ENCODE peak calls at places on chromosomes 6 and 20, in five cellular contexts. Q is AG08395; H is stimulated activated CD8-positive, alpha-beta memory T cell treated with anti-CD3 and anti-CD28 coated beads, Interleukin-15, amount 100 ng/mL, for 4 hours; J is tibial nerve; Y is right lobe of liver. R is an unnamed sample.

GRCh38 chr6:54801244-54801643 is 45.3 kb upstream of the FAM83B start:
- DNase-seq in Q (no peak), Y (no peak), J (no peak), H (no peak), R (no peak)

GRCh38 chr20:11249239-11249638 is 575.4 kb upstream of the JAG1 start:
- DNase-seq in H (no peak), Q (no peak), J (no peak), Y (no peak), R (no peak)

GRCh38 chr20:19975436-19975799 is 41.7 kb upstream of the NAA20 start:
- DNase-seq in H (no peak), J (no peak), Y (no peak), Q (peak), R (no peak)

GRCh38 chr6:44057238-44057930 is 69.9 kb downstream of the MRPL14 start:
- DNase-seq in Q (no peak), H (no peak), J (no peak), Y (no peak), R (no peak)

GRCh38 chr20:33291830-33292355 is 8.9 kb downstream of the BPIFB1 start:
- DNase-seq in Y (no peak), Q (peak), H (peak), J (no peak), R (peak)

GRCh38 chr6:27684264-27685211 is 211.6 kb upstream of the ZNF184 start:
- DNase-seq in J (no peak), H (no peak), Q (peak), Y (no peak), R (peak)

GRCh38 chr20:53839423-53840176 is 230.8 kb downstream of the BCAS1 start:
- DNase-seq in J (no peak), H (peak), Q (no peak), Y (peak), R (peak)

GRCh38 chr6:107304421-107305025 is 154.8 kb downstream of the PDSS2 start:
- DNase-seq in Y (no peak), J (no peak), H (no peak), Q (no peak), R (peak)

GRCh38 chr6:142015011-142015410 is 117.7 kb upstream of the GJE1 start:
- DNase-seq in J (no peak), H (no peak), Y (no peak), Q (no peak), R (no peak)

GRCh38 chr6:37474316-37474715 is 25.4 kb downstream of the CCDC167 start:
- DNase-seq in H (no peak), J (no peak), Q (no peak), Y (no peak), R (no peak)

GRCh38 chr20:59802018-59802417 is 131.4 kb downstream of the SYCP2 start:
- DNase-seq in Y (no peak), H (no peak), Q (no peak), J (no peak), R (no peak)

GRCh38 chr20:23585449-23585807 is 17.1 kb upstream of the CST9L start:
- DNase-seq in Q (no peak), J (no peak), Y (no peak), H (no peak), R (no peak)

GRCh38 chr6:45608252-45608911 is 230.6 kb upstream of the SUPT3H start:
- DNase-seq in H (no peak), Q (no peak), Y (no peak), J (no peak), R (no peak)

GRCh38 chr20:610130-611046 is at the start of gene TCF15:
- DNase-seq in Q (peak), J (no peak), Y (no peak), H (no peak), R (no peak)

GRCh38 chr6:157328108-157328692 is 4.9 kb upstream of the TMEM242 start:
- DNase-seq in Y (no peak), Q (no peak), J (no peak), H (no peak), R (no peak)

GRCh38 chr6:26401389-26401986 is 587 bp upstream of the BTN3A1 start:
- DNase-seq in H (no peak), Q (no peak), Y (no peak), J (no peak), R (no peak)

GRCh38 chr6:169783971-169784930 is 32.8 kb downstream of the ERMARD start:
- DNase-seq in Q (no peak), Y (no peak), H (no peak), J (no peak), R (no peak)

GRCh38 chr20:37349517-37350491 is 3.9 kb downstream of the SRC start:
- DNase-seq in J (no peak), H (no peak), Y (no peak), Q (no peak), R (no peak)

GRCh38 chr6:25405442-25405841 is 126.3 kb downstream of the CARMIL1 start:
- DNase-seq in H (no peak), Q (no peak), Y (no peak), J (no peak), R (no peak)